ENCODE peak calls at places on chromosome 5, in seven cellular contexts. I is NCI-H1694 treated with DMSO at 0.1 percent for 48 hours; S is activated T-helper 9 cell treated with anti-CD3 and anti-CD28 coated beads, Interleukin-2, amount 50 U/mL, for 16 hours; U is GM13977; X is HEK293T; J is GM04503; Z is NCI-H460. N is an unnamed sample.

GRCh38 chr5:79357401-79357800 is 121.5 kb downstream of the JMY start:
- DNase-seq in I (no peak), S (no peak), U (no peak), X (no peak), J (no peak), Z (no peak), N (no peak)

GRCh38 chr5:153974131-153974812 is 64.4 kb downstream of the FAM114A2 start:
- DNase-seq in I (peak; percentile 41), S (no peak), U (peak; percentile 60), X (peak; percentile 59), J (no peak), Z (peak; percentile 41), N (peak; percentile 33)

GRCh38 chr5:76789991-76790571 is 28.7 kb upstream of the F2RL1 start:
- DNase-seq in I (no peak), S (no peak), U (no peak), X (no peak), J (no peak), Z (peak; percentile 86), N (no peak)

GRCh38 chr5:75603421-75603820 is 7.8 kb upstream of the ANKDD1B start:
- DNase-seq in I (no peak), S (no peak), U (no peak), X (no peak), J (peak; percentile 57), Z (no peak), N (no peak)

GRCh38 chr5:77774981-77775772 is 962 bp downstream of the TBCA start:
- DNase-seq in I (peak; percentile 1), S (no peak), U (no peak), X (no peak), J (peak; percentile 0), Z (peak; percentile 24), N (peak; percentile 47)

GRCh38 chr5:136084698-136085097 is 47.9 kb upstream of the SMAD5 start:
- DNase-seq in I (no peak), S (no peak), U (no peak), X (no peak), J (no peak), Z (no peak), N (no peak)

GRCh38 chr5:424259-425110 is 18.5 kb upstream of the EXOC3 start:
- DNase-seq in I (no peak), S (no peak), U (peak; percentile 88), X (no peak), J (no peak), Z (no peak), N (no peak)

GRCh38 chr5:98108497-98108896 is 665.0 kb upstream of the RGMB start:
- DNase-seq in I (no peak), S (no peak), U (no peak), X (no peak), J (peak; percentile 75), Z (no peak), N (no peak)

GRCh38 chr5:152086668-152087067 is 162.0 kb upstream of the GLRA1 start:
- DNase-seq in I (no peak), S (no peak), U (no peak), X (no peak), J (no peak), Z (no peak), N (no peak)

GRCh38 chr5:136374003-136374402 is 8.7 kb upstream of the TRPC7 start:
- DNase-seq in I (no peak), S (no peak), U (no peak), X (peak; percentile 38), J (no peak), Z (peak; percentile 27), N (peak; percentile 20)

GRCh38 chr5:144469106-144469505 is 298.4 kb downstream of the KCTD16 start:
- DNase-seq in I (no peak), S (no peak), U (no peak), X (no peak), J (no peak), Z (no peak), N (peak; percentile 78)